ENCODE peak calls at places on chromosomes 16 and 17, in six cellular contexts. L, X, U, E, O and M are unnamed samples.

GRCh38 chr16:21959050-21959449 is 5.9 kb downstream of the UQCRC2 start:
- DNase-seq in E (no peak), U (no peak), L (no peak), O (no peak), X (no peak), M (no peak)

GRCh38 chr16:71894229-71894920 is 956 bp upstream of the IST1 start:
- DNase-seq in E (peak), U (peak), O (peak), X (peak), L (peak), M (peak)

GRCh38 chr16:26058326-26058725 is 366.6 kb downstream of the HS3ST4 start:
- DNase-seq in E (no peak), X (no peak), O (no peak), L (no peak), U (no peak), M (no peak)

GRCh38 chr17:35630530-35631148 is 43.5 kb downstream of the AP2B1 start:
- DNase-seq in U (no peak), L (peak), X (no peak), E (peak), O (peak), M (no peak)

GRCh38 chr16:29775742-29776408 is 2.2 kb upstream of the ZG16 start:
- DNase-seq in U (no peak), E (peak), O (peak), X (no peak), L (no peak), M (no peak)

GRCh38 chr16:3734758-3735221 is 17.5 kb upstream of the TRAP1 start:
- DNase-seq in X (no peak), E (no peak), L (no peak), O (no peak), U (no peak), M (no peak)

GRCh38 chr16:19348578-19349315 is 63.2 kb downstream of the CLEC19A start:
- DNase-seq in O (no peak), E (no peak), U (peak), X (peak), L (no peak), M (peak)

GRCh38 chr17:37190493-37190892 is 185.3 kb upstream of the C17orf78 start:
- DNase-seq in X (no peak), L (no peak), U (no peak), O (no peak), E (no peak), M (no peak)

GRCh38 chr16:65070831-65071230 is 51.0 kb downstream of the CDH11 start:
- DNase-seq in L (peak), O (peak), X (peak), E (peak), U (peak), M (peak)

GRCh38 chr17:15451681-15452080 is 15.7 kb downstream of the CDRT4 start:
- DNase-seq in O (peak), L (no peak), X (no peak), U (no peak), E (no peak), M (no peak)

GRCh38 chr17:57549996-57550395 is 195.1 kb downstream of the CCDC182 start:
- DNase-seq in X (no peak), L (no peak), E (no peak), O (no peak), U (no peak), M (no peak)
- H3K14ac ChIP-seq in X (no peak), L (no peak), E (no peak), O (no peak), U (no peak), M (no peak)

GRCh38 chr17:6587310-6587709 is 31.0 kb upstream of the PITPNM3 start:
- DNase-seq in E (no peak), O (no peak), L (no peak), U (no peak), X (no peak), M (no peak)

GRCh38 chr17:6588165-6588564 is 31.8 kb upstream of the PITPNM3 start:
- DNase-seq in L (no peak), U (no peak), X (no peak), O (no peak), E (no peak), M (no peak)

GRCh38 chr17:6580628-6581027 is 24.3 kb upstream of the PITPNM3 start:
- DNase-seq in E (no peak), O (no peak), X (no peak), L (no peak), U (no peak), M (no peak)

GRCh38 chr17:6578491-6578890 is 22.1 kb upstream of the PITPNM3 start:
- DNase-seq in O (no peak), L (peak), U (no peak), E (no peak), X (no peak), M (no peak)

GRCh38 chr17:6583411-6583810 is 27.1 kb upstream of the PITPNM3 start:
- DNase-seq in L (no peak), E (no peak), U (no peak), X (no peak), O (no peak), M (no peak)
- H3K14ac ChIP-seq in L (no peak), E (no peak), U (no peak), X (no peak), O (no peak), M (no peak)

GRCh38 chr16:69270395-69270794 is 40.8 kb upstream of the VPS4A start:
- DNase-seq in L (no peak), U (no peak), E (peak), X (no peak), O (peak), M (no peak)

GRCh38 chr16:69273009-69273408 is 38.1 kb upstream of the VPS4A start:
- DNase-seq in X (no peak), E (peak), U (no peak), L (no peak), O (peak), M (no peak)

GRCh38 chr16:69270831-69271230 is 40.3 kb upstream of the VPS4A start:
- DNase-seq in L (no peak), O (peak), E (peak), X (no peak), U (no peak), M (no peak)

GRCh38 chr16:69276143-69277115 is 34.7 kb upstream of the VPS4A start:
- DNase-seq in O (peak), U (no peak), L (no peak), E (peak), X (no peak), M (no peak)

DNA sequence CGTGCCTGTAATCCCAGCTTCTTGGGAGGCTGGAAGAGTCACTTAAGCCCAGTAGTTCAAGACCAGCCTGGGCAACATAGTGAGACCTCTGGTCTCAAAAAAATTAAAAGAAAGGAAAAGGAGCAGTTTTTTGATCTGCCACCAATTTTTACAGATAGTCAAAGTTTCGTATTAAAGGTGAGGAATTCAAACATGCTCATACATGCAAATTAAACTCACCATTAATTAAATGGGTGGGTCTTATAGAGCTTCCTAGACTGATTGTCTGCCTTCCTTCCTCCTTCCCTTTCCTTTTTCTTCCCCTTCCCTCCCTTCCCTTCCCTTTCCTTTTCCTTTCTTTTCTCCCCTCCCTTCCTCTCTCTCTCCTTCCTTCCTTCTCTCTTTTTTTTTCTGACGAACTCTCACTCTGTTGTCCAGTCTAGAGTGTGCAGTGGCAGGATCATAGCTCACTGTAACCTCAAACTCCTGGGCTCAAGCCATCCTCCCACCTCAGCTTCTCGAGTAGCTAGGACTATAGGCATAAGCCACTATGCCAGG is 36.4 kb upstream of the VPS4A start:
- DNase-seq in L (no peak), O (no peak), X (no peak), U (no peak), E (no peak), M (no peak)
- H3K14ac ChIP-seq in L (no peak), O (no peak), X (no peak), U (no peak), E (peak), M (no peak)

GRCh38 chr17:2749058-2749783 is at the start of gene CCDC92B:
- DNase-seq in X (peak), U (peak), L (no peak), E (no peak), O (no peak), M (no peak)

GRCh38 chr17:2749784-2750181 is 331 bp upstream of the CCDC92B start:
- DNase-seq in O (peak), L (peak), U (peak), E (peak), X (peak), M (peak)

GRCh38 chr17:2745317-2746037 is 4.0 kb downstream of the CCDC92B start:
- DNase-seq in L (no peak), O (no peak), E (no peak), U (no peak), X (no peak), M (no peak)

GRCh38 chr17:2751482-2751881 is 2.0 kb upstream of the CCDC92B start:
- DNase-seq in O (no peak), E (no peak), U (peak), L (no peak), X (no peak), M (no peak)

GRCh38 chr17:2750721-2751120 is 1.3 kb upstream of the CCDC92B start:
- DNase-seq in U (no peak), O (no peak), E (no peak), L (no peak), X (no peak), M (no peak)
- H3K14ac ChIP-seq in U (no peak), O (no peak), E (no peak), L (no peak), X (no peak), M (no peak)

GRCh38 chr17:55760643-55761355 is 9.9 kb downstream of the PCTP start:
- DNase-seq in X (no peak), L (no peak), O (no peak), U (no peak), E (no peak), M (no peak)

GRCh38 chr17:55758171-55758570 is 7.3 kb downstream of the PCTP start:
- DNase-seq in U (no peak), L (peak), X (no peak), O (no peak), E (no peak), M (no peak)

GRCh38 chr17:55751720-55752250 is 934 bp downstream of the PCTP start:
- DNase-seq in U (no peak), O (no peak), X (no peak), L (peak), E (no peak), M (no peak)

GRCh38 chr17:55757659-55758058 is 6.8 kb downstream of the PCTP start:
- DNase-seq in O (no peak), X (no peak), U (no peak), E (no peak), L (no peak), M (no peak)

GRCh38 chr17:55756689-55757088 is 5.8 kb downstream of the PCTP start:
- DNase-seq in O (no peak), L (no peak), U (no peak), E (no peak), X (no peak), M (no peak)
- H3K14ac ChIP-seq in O (no peak), L (no peak), U (no peak), E (no peak), X (no peak), M (no peak)

GRCh38 chr16:13436641-13437423 is 483.1 kb upstream of the ERCC4 start:
- DNase-seq in L (peak), X (no peak), E (no peak), O (no peak), U (no peak), M (no peak)

GRCh38 chr16:13435873-13436474 is 484.0 kb upstream of the ERCC4 start:
- DNase-seq in X (no peak), L (no peak), U (peak), O (no peak), E (no peak), M (peak)

GRCh38 chr16:13435415-13435814 is 484.5 kb upstream of the ERCC4 start:
- DNase-seq in X (no peak), U (no peak), L (no peak), O (no peak), E (no peak), M (no peak)

GRCh38 chr16:13439766-13440165 is 480.2 kb upstream of the ERCC4 start:
- DNase-seq in X (no peak), U (no peak), O (no peak), L (no peak), E (no peak), M (no peak)

DNA sequence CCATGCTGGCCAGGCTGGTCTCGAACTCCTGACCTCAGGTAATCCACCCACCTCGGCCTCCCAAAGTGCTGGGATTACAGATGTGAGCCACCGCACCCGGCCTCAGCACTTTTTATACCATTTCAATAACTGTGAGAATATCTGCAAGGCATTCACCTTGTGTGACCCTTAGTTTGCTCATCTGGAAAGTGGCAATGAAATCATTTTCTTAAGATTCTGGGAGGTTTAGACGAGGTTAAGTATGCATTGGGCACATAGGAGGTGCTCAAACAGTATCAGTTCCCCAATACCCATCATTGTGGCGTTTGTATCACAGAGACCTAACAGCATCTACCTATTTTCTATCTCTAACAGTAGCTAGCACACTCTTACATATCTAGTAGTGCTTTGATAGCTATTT is 481.9 kb upstream of the ERCC4 start:
- DNase-seq in X (no peak), O (no peak), L (no peak), E (no peak), U (no peak), M (no peak)
- H3K14ac ChIP-seq in X (no peak), O (no peak), L (no peak), E (no peak), U (no peak), M (no peak)

GRCh38 chr17:56557682-56558081 is 35.8 kb upstream of the NOG start:
- DNase-seq in U (no peak), L (no peak), E (no peak), X (no peak), O (no peak), M (no peak)
- H3K14ac ChIP-seq in U (no peak), L (no peak), E (no peak), X (peak), O (no peak), M (no peak)

GRCh38 chr17:73620414-73620813 is 23.8 kb downstream of the SDK2 start:
- DNase-seq in E (no peak), L (no peak), X (no peak), O (no peak), U (no peak), M (no peak)
- H3K14ac ChIP-seq in E (no peak), L (no peak), X (no peak), O (no peak), U (no peak), M (no peak)